ENCODE peak calls at places on chromosome 14, in ten cellular contexts. Q is transverse colon, Z is ovary, N is stomach, X is sigmoid colon, Y is esophagus muscularis mucosa, O is H1, L is SK-N-SH, C is HepG2, B is K562. A is an unnamed sample. For H3K27me3, the result is how much of the 10 kb centered on the place peaks cover.

GRCh38 chr14:61472025-61472672 is 150.8 kb downstream of the PRKCH start:
- DNase-seq in Q (no peak), Z (no peak), N (no peak), X (no peak), Y (no peak), O (no peak), L (peak), C (peak), B (no peak), A (no peak)

GRCh38 chr14:58796201-58796600 is 158.4 kb downstream of the DACT1 start:
- DNase-seq in Q (no peak), Z (no peak), N (no peak), X (no peak), Y (no peak), O (no peak), L (no peak), C (no peak), B (no peak), A (no peak)

GRCh38 chr14:23105348-23105824 is 597 bp upstream of the CIROP start:
- DNase-seq in Q (no peak), Z (no peak), N (no peak), X (peak), Y (no peak), O (peak), L (no peak), C (no peak), B (no peak), A (no peak)

GRCh38 chr14:99571303-99571986 is 32.6 kb downstream of the CCDC85C start:
- DNase-seq in Q (peak), Z (no peak), N (peak), X (peak), Y (no peak), O (no peak), L (no peak), C (no peak), B (no peak), A (no peak)

GRCh38 chr14:37027188-37027824 is 145.1 kb downstream of the SLC25A21 start:
- DNase-seq in Q (no peak), Z (no peak), N (no peak), X (no peak), Y (no peak), O (no peak), L (no peak), C (no peak), B (no peak), A (no peak)

GRCh38 chr14:49892301-49892635 is 614 bp upstream of the ARF6 start:
- DNase-seq in Q (peak), Z (no peak), N (peak), X (peak), Y (peak), O (no peak), L (peak), C (peak), B (no peak), A (no peak)

GRCh38 chr14:101174980-101175606 is 271.6 kb upstream of the RTL1 start:
- DNase-seq in Q (no peak), Z (no peak), N (no peak), X (no peak), Y (peak), O (no peak), L (peak), C (no peak), B (no peak), A (no peak)

GRCh38 chr14:88129306-88130056 is 124.5 kb downstream of the GPR65 start:
- DNase-seq in Q (no peak), Z (no peak), N (no peak), X (no peak), Y (no peak), O (no peak), L (no peak), C (no peak), B (no peak), A (no peak)

GRCh38 chr14:80981673-80982072 is 26.3 kb downstream of the TSHR start:
- DNase-seq in Q (no peak), Z (no peak), N (no peak), X (no peak), Y (no peak), O (no peak), L (no peak), C (no peak), B (no peak), A (no peak)

GRCh38 chr14:54818201-54819133 is 84.2 kb downstream of the GCH1 start:
- DNase-seq in Q (peak), Z (no peak), N (no peak), X (no peak), Y (no peak), O (no peak), L (peak), C (peak), B (peak), A (no peak)

GRCh38 chr14:30015471-30015870 is 87.8 kb upstream of the PRKD1 start:
- DNase-seq in Q (no peak), Z (no peak), N (no peak), X (no peak), Y (no peak), O (no peak), L (no peak), C (no peak), B (no peak), A (no peak)

GRCh38 chr14:105309371-105309770 is 5.2 kb upstream of the PACS2 start:
- DNase-seq in Q (no peak), Z (no peak), N (no peak), X (no peak), Y (no peak), O (no peak), L (peak), C (no peak), B (no peak), A (no peak)

GRCh38 chr14:50362791-50363733 is 33.6 kb downstream of the CDKL1 start:
- DNase-seq in Q (no peak), Z (no peak), N (no peak), X (no peak), Y (no peak), O (no peak), L (no peak), C (no peak), B (no peak), A (no peak)

GRCh38 chr14:68981539-68981976 is 2.5 kb upstream of the ACTN1 start:
- DNase-seq in Q (no peak), Z (no peak), N (no peak), X (no peak), Y (no peak), O (no peak), L (no peak), C (no peak), B (no peak), A (no peak)

GRCh38 chr14:102183922-102184677 is 44.4 kb downstream of the WDR20 start:
- DNase-seq in Q (no peak), Z (no peak), N (no peak), X (peak), Y (no peak), O (no peak), L (no peak), C (no peak), B (no peak), A (no peak)

GRCh38 chr14:34837801-34838322 is 37.3 kb downstream of the BAZ1A start:
- DNase-seq in Q (no peak), Z (no peak), N (no peak), X (no peak), Y (no peak), O (no peak), L (no peak), C (peak), B (no peak), A (no peak)

GRCh38 chr14:28770574-28770973 is 4.0 kb downstream of the FOXG1 start:
- DNase-seq in Q (no peak), Z (no peak), N (no peak), X (no peak), Y (no peak), O (no peak), L (no peak), C (no peak), B (no peak), A (no peak)

GRCh38 chr14:28771168-28771567 is 4.6 kb downstream of the FOXG1 start:
- DNase-seq in Q (no peak), Z (no peak), N (no peak), X (no peak), Y (no peak), O (no peak), L (no peak), C (no peak), B (no peak), A (no peak)

GRCh38 chr14:28768549-28768870 is 1.9 kb downstream of the FOXG1 start:
- DNase-seq in Q (no peak), Z (no peak), N (no peak), X (no peak), Y (no peak), O (no peak), L (no peak), C (no peak), B (no peak), A (no peak)

GRCh38 chr14:28769358-28769757 is 2.8 kb downstream of the FOXG1 start:
- DNase-seq in Q (no peak), Z (no peak), N (no peak), X (no peak), Y (no peak), O (no peak), L (no peak), C (no peak), B (no peak), A (no peak)

DNA sequence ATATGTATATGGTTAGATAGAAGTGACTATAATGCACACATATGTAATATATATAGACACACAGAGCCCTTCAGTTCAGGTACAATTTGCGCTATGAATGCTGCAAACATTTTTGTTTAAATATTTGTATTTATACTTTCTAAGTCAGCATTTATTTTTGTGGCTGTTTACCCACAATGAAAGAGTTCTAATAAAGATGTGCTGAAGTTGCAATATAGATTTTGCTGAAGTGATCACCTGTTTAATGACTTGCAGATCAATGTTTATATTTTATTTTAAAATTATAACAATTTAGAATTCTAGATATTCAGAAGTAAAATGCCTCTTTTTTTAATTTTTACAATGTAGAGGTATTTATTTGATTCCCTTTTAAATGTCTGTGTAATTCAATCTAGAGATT is 3.5 kb downstream of the FOXG1 start:
- DNase-seq in Q (no peak), Z (no peak), N (no peak), X (no peak), Y (no peak), O (no peak), L (no peak), C (no peak), B (no peak), A (no peak)
- H3K27me3 ChIP-seq in Q (half or more), Z (under half), N (under half), X (half or more), Y (under half), O (half or more), L (half or more), C (under half), B (under half), A (half or more)

DNA sequence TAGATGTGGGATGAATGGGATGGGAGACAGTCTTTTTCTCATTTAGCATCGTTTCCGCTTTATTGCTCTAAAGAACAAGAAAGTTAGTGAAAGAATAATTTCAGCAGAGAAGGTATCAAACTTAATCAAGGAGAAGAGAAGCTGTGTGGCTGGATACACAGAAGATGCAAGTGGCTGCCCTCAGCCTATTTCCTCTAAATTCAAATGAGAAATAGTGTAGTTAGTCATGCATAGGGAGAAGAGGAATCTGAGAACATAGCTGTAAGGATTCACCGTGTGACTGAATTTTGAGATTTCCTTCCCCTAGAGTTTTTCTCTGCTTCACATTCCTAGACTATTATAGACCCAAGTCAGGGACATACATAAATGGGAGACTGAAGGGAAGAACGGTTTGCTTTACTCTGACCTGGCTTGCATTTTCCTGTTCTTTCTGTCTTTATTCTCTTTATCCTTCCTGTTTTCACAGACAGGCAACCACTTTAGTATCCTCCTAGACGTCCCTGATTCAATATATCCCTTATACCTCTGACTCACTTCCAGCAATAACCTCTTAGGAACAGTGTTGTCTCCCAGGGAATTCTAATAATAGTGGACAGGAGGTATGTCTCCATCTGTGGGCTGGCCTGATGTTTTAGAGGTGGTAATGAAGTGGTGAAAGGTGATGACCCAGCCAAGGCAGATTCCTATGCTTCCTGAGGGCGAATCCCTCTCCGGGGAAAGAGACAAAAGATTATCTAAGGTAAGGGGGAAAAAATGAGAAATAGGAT is 7.0 kb downstream of the RNASE10 start:
- DNase-seq in Q (no peak), Z (no peak), N (no peak), X (no peak), Y (no peak), O (no peak), L (no peak), C (no peak), B (no peak), A (no peak)
- TF ChIP-seq EP300 in Q (no peak), Z (no peak), N (no peak), X (no peak), Y (no peak), O (no peak), L (no peak), C (no peak), B (no peak), A (no peak)

GRCh38 chr14:75275598-75275997 is 3.0 kb upstream of the FOS start:
- DNase-seq in Q (no peak), Z (no peak), N (no peak), X (peak), Y (no peak), O (no peak), L (no peak), C (no peak), B (no peak), A (no peak)

GRCh38 chr14:75278422-75279152 is at the start of gene FOS:
- DNase-seq in Q (peak), Z (peak), N (peak), X (peak), Y (peak), O (peak), L (peak), C (peak), B (peak), A (peak)

GRCh38 chr14:75279153-75279738 is 618 bp downstream of the FOS start:
- DNase-seq in Q (peak), Z (peak), N (no peak), X (peak), Y (no peak), O (no peak), L (peak), C (no peak), B (peak), A (no peak)

GRCh38 chr14:75277796-75278421 is 719 bp upstream of the FOS start:
- DNase-seq in Q (no peak), Z (no peak), N (no peak), X (no peak), Y (no peak), O (no peak), L (no peak), C (no peak), B (no peak), A (no peak)

GRCh38 chr14:75277000-75277795 is 1.4 kb upstream of the FOS start:
- DNase-seq in Q (peak), Z (peak), N (peak), X (peak), Y (peak), O (peak), L (peak), C (peak), B (peak), A (peak)
- H3K27me3 ChIP-seq in Q (under half), Z (under half), N (under half), X (under half), Y (under half), O (under half), L (under half), C (under half), B (under half), A (under half)

GRCh38 chr14:64790478-64790877 is 86.3 kb downstream of the PLEKHG3 start:
- DNase-seq in Q (no peak), Z (no peak), N (no peak), X (no peak), Y (no peak), O (no peak), L (no peak), C (no peak), B (no peak), A (no peak)
- TF ChIP-seq EP300 in Q (no peak), Z (no peak), N (no peak), X (no peak), Y (no peak), O (no peak), L (no peak), C (no peak), B (no peak), A (no peak)

A was measured in suprapubic skin.